ENCODE peak calls at places on chromosomes 5 and 9, in nine cellular contexts. D is erythroblast; P is left lobe of liver; I is heart left ventricle; U is tibial artery; E is choroid plexus epithelial cell; B is stimulated activated CD8-positive, alpha-beta memory T cell treated with anti-CD3 and anti-CD28 coated beads, Interleukin-2, amount 100 ng/mL, for 48 hours; Q is substantia nigra; W is activated CD4-positive, alpha-beta T cell treated with anti-CD3 and anti-CD28 coated beads, Interleukin-2, amount 10 ng/mL, durations not matched to agents 7 days and 5 days. C is an unnamed sample.

GRCh38 chr5:172834570-172835245 is 657 bp downstream of the ERGIC1 start:
- DNase-seq in Q (no peak), E (peak; percentile 39), W (no peak), U (no peak), D (peak; percentile 15), B (no peak), P (peak; percentile 57), I (no peak), C (peak; percentile 42)

GRCh38 chr5:91983869-91984268 is 600.8 kb upstream of the ARRDC3 start:
- DNase-seq in B (no peak), Q (no peak), E (no peak), P (no peak), D (no peak), I (no peak), W (no peak), U (no peak), C (no peak)

GRCh38 chr9:130327070-130327780 is 61.7 kb downstream of the HMCN2 start:
- DNase-seq in W (no peak), Q (no peak), P (no peak), I (no peak), B (no peak), U (no peak), E (no peak), D (peak; percentile 25), C (no peak)

GRCh38 chr5:178293400-178293799 is 60.8 kb upstream of the PHYKPL start:
- DNase-seq in D (no peak), B (no peak), Q (no peak), P (no peak), W (no peak), U (peak; percentile 47), I (no peak), E (no peak), C (no peak)

GRCh38 chr9:135144581-135145108 is 57.2 kb downstream of the OLFM1 start:
- DNase-seq in B (no peak), D (no peak), E (no peak), I (no peak), W (no peak), P (no peak), U (no peak), Q (no peak), C (no peak)

GRCh38 chr9:36137392-36138004 is 965 bp downstream of the GLIPR2 start:
- DNase-seq in D (no peak), E (peak; percentile 60), W (no peak), B (no peak), U (peak; percentile 81), Q (no peak), I (no peak), P (no peak), C (no peak)

GRCh38 chr9:124108216-124108615 is 96.6 kb downstream of the LHX2 start:
- DNase-seq in Q (no peak), D (no peak), B (no peak), E (no peak), P (no peak), U (no peak), W (no peak), I (no peak), C (no peak)

GRCh38 chr9:36912620-36913019 is 121.4 kb downstream of the PAX5 start:
- DNase-seq in W (no peak), P (no peak), D (no peak), Q (no peak), U (no peak), E (no peak), B (no peak), I (no peak), C (no peak)

GRCh38 chr9:530681-531080 is 310.8 kb upstream of the DMRT1 start:
- DNase-seq in U (peak; percentile 74), I (no peak), W (no peak), P (no peak), B (no peak), E (no peak), D (no peak), Q (no peak), C (no peak)

GRCh38 chr9:107624216-107624948 is 134.8 kb upstream of the KLF4 start:
- DNase-seq in I (no peak), W (no peak), D (no peak), B (no peak), P (no peak), E (no peak), Q (no peak), U (no peak), C (no peak)

GRCh38 chr5:139407517-139407916 is 3.6 kb upstream of the SPATA24 start:
- DNase-seq in U (no peak), P (no peak), D (no peak), I (no peak), W (no peak), B (no peak), Q (no peak), E (no peak), C (no peak)

GRCh38 chr9:91474656-91475055 is 51.0 kb upstream of the NFIL3 start:
- DNase-seq in P (no peak), Q (no peak), I (no peak), W (no peak), U (no peak), E (peak; percentile 47), D (no peak), B (no peak), C (no peak)

GRCh38 chr5:127101533-127101932 is 28.2 kb upstream of the C5orf63 start:
- DNase-seq in E (no peak), D (no peak), P (no peak), W (no peak), Q (no peak), U (no peak), B (no peak), I (no peak), C (no peak)

GRCh38 chr9:70438341-70438924 is 24.0 kb upstream of the KLF9 start:
- DNase-seq in P (no peak), I (peak; percentile 62), D (no peak), B (no peak), E (peak; percentile 96), Q (no peak), U (peak; percentile 85), W (no peak), C (peak; percentile 30)

GRCh38 chr5:18236386-18236785 is 602.1 kb downstream of the TAF11L14 start:
- DNase-seq in Q (no peak), D (no peak), W (no peak), I (no peak), E (peak; percentile 19), B (no peak), U (no peak), P (no peak), C (no peak)

GRCh38 chr5:122263352-122264030 is 48.5 kb upstream of the SNCAIP start:
- DNase-seq in P (no peak), U (no peak), Q (no peak), B (no peak), D (no peak), E (peak; percentile 59), I (no peak), W (no peak), C (no peak)

GRCh38 chr9:3751125-3751758 is 225.4 kb upstream of the RFX3 start:
- DNase-seq in W (peak; percentile 10), P (no peak), I (no peak), B (no peak), Q (no peak), E (peak; percentile 78), U (no peak), D (no peak), C (no peak)

GRCh38 chr5:132434813-132435286 is 55.7 kb downstream of the IRF1 start:
- DNase-seq in W (no peak), D (no peak), Q (no peak), P (peak; percentile 76), B (no peak), I (no peak), E (no peak), U (peak; percentile 50), C (no peak)

GRCh38 chr5:171571663-171572062 is 152.2 kb downstream of the FGF18 start:
- DNase-seq in E (peak; percentile 59), W (no peak), P (no peak), I (no peak), Q (no peak), U (no peak), B (no peak), D (no peak), C (no peak)

GRCh38 chr5:151150484-151151262 is 6.9 kb downstream of the ANXA6 start:
- DNase-seq in I (no peak), P (no peak), W (peak; percentile 88), Q (no peak), U (no peak), E (peak; percentile 88), B (peak; percentile 50), D (peak; percentile 22), C (no peak)

GRCh38 chr9:19127881-19128719 is 808 bp upstream of the PLIN2 start:
- DNase-seq in D (peak; percentile 75), B (no peak), U (peak; percentile 69), E (peak; percentile 61), Q (no peak), I (peak; percentile 33), P (no peak), W (peak; percentile 29), C (no peak)

GRCh38 chr5:157820593-157821252 is 38.2 kb downstream of the CLINT1 start:
- DNase-seq in D (peak; percentile 65), E (peak; percentile 82), B (no peak), P (no peak), I (no peak), W (peak; percentile 53), U (no peak), Q (no peak), C (no peak)

GRCh38 chr5:94173100-94173499 is 431.7 kb upstream of the POU5F2 start:
- DNase-seq in D (no peak), B (no peak), W (no peak), E (no peak), U (no peak), Q (no peak), P (no peak), I (no peak), C (no peak)

GRCh38 chr5:110815916-110816605 is 77.3 kb downstream of the SLC25A46 start:
- DNase-seq in E (peak; percentile 52), D (no peak), U (no peak), Q (no peak), I (no peak), B (no peak), W (no peak), P (no peak), C (no peak)

GRCh38 chr5:55865831-55866230 is 14.7 kb downstream of the IL31RA start:
- DNase-seq in U (no peak), D (no peak), P (no peak), E (peak; percentile 53), I (no peak), Q (no peak), B (no peak), W (no peak), C (no peak)

GRCh38 chr9:130232899-130233586 is 32.5 kb upstream of the HMCN2 start:
- DNase-seq in U (no peak), D (no peak), W (no peak), P (no peak), E (no peak), I (no peak), B (no peak), Q (no peak), C (no peak)

GRCh38 chr9:137178939-137179630 is 7.2 kb upstream of the TMEM210 start:
- DNase-seq in D (no peak), I (no peak), E (no peak), U (no peak), Q (no peak), P (no peak), B (no peak), W (no peak), C (no peak)

GRCh38 chr5:87382224-87382623 is 30.5 kb downstream of the CCNH start:
- DNase-seq in E (no peak), B (no peak), P (no peak), U (no peak), D (no peak), I (no peak), Q (no peak), W (no peak), C (no peak)